ENCODE peak calls at places on chromosomes 5 and 9, in seven cellular contexts. F is sigmoid colon, A is prostate gland, K is breast epithelium, W is A549, P is IMR-90, M is Peyer's patch. O is an unnamed sample.

GRCh38 chr5:111512026-111512405 is 319 bp downstream of the STARD4 start:
- DNase-seq in W (peak), M (no peak), P (peak), K (no peak), A (peak), F (peak), O (no peak)

GRCh38 chr9:77806697-77807096 is 158.6 kb upstream of the GNA14 start:
- DNase-seq in K (no peak), F (no peak), A (no peak), M (no peak), P (no peak), W (no peak), O (no peak)

GRCh38 chr9:134939080-134939733 is 21.5 kb upstream of the FCN1 start:
- DNase-seq in A (no peak), F (no peak), P (no peak), W (no peak), M (no peak), K (no peak), O (no peak)

GRCh38 chr9:74645007-74645639 is 148.0 kb downstream of the RORB start:
- DNase-seq in A (no peak), M (no peak), W (no peak), P (no peak), K (no peak), F (no peak), O (no peak)

GRCh38 chr5:36692791-36693763 is 86.7 kb downstream of the SLC1A3 start:
- DNase-seq in P (peak), A (peak), F (peak), K (peak), W (peak), M (peak), O (peak)

GRCh38 chr9:110650991-110651411 is 17.6 kb upstream of the MUSK start:
- DNase-seq in W (no peak), F (no peak), K (no peak), P (peak), A (no peak), M (no peak), O (no peak)

GRCh38 chr5:142675211-142675599 is 10.7 kb downstream of the FGF1 start:
- DNase-seq in W (no peak), A (no peak), M (no peak), K (no peak), F (no peak), P (no peak), O (no peak)

GRCh38 chr5:134527961-134528424 is 2.5 kb downstream of the JADE2 start:
- DNase-seq in W (no peak), P (no peak), K (no peak), M (no peak), F (no peak), A (no peak), O (no peak)

GRCh38 chr9:114722363-114722695 is 40.3 kb upstream of the TEX48 start:
- DNase-seq in P (peak), F (no peak), K (no peak), A (no peak), M (no peak), W (no peak), O (no peak)

GRCh38 chr9:116405321-116405720 is 251.7 kb downstream of the PAPPA start:
- DNase-seq in P (no peak), K (no peak), A (no peak), W (no peak), F (no peak), M (no peak), O (no peak)

GRCh38 chr9:94622087-94622486 is 17.2 kb downstream of the FBP1 start:
- DNase-seq in K (no peak), F (no peak), W (no peak), A (no peak), P (no peak), M (no peak), O (no peak)

GRCh38 chr5:179858586-179859427 is at the start of gene MRNIP:
- DNase-seq in P (peak), W (peak), A (peak), M (peak), F (peak), K (peak), O (peak)

GRCh38 chr5:179858241-179858585 is 404 bp downstream of the MRNIP start:
- DNase-seq in F (no peak), P (peak), W (peak), K (no peak), A (peak), M (peak), O (peak)

GRCh38 chr5:179854356-179854755 is 4.3 kb downstream of the MRNIP start:
- DNase-seq in K (no peak), F (no peak), W (no peak), P (no peak), M (no peak), A (no peak), O (no peak)

GRCh38 chr5:179852993-179853547 is 5.5 kb downstream of the MRNIP start:
- DNase-seq in F (no peak), W (no peak), K (no peak), P (no peak), M (no peak), A (no peak), O (no peak)
- H3K4me3 ChIP-seq in F (no peak), W (no peak), K (no peak), P (no peak), M (no peak), A (no peak), O (no peak)

DNA sequence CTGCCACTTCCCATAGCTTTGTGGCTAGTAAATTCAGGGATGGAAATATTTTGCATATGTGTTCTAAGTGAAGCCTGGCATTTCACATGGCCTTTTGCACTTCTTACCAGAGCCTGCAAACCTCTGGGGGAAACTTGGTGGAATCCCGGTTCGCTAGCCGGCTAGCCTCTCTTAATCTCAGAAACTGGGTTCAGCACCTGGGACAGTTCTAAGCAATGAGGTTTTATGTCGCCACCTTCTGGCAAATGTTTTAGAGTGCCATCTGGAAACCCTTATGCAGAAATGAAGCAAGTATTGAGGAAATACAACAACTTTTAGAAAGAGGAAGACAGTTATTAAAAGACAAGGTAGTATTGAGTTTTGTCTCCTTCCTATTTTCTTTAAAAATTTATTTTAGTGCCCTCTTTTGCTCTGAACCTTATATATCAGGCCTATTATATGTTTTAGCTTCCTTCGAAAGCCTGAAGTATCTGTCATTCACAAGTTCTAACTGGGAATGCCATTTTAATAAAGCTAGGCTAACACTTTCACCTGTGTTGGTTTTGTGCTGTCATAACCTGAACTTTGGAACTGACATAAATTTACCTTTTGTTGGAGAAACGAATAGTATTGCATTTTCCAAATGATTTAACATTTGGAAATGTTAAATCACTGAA is 963 bp upstream of the HTR1A start:
- DNase-seq in W (peak), A (no peak), P (peak), K (no peak), M (no peak), F (no peak), O (peak)
- TF ChIP-seq CTCF in W (peak), A (no peak), P (peak), K (peak), M (no peak), F (no peak), O (peak)

GRCh38 chr9:21692390-21692789 is 110.0 kb upstream of the MTAP start:
- DNase-seq in F (no peak), P (no peak), W (no peak), M (no peak), K (no peak), A (no peak), O (no peak)
- TF ChIP-seq POLR2A in F (no peak), P (no peak), W (no peak), M (no peak), K (no peak), A (no peak), O (no peak)

GRCh38 chr9:137407590-137408300 is 15.2 kb downstream of the EXD3 start:
- DNase-seq in M (no peak), P (no peak), F (peak), K (no peak), W (no peak), A (no peak), O (peak)
- H3K4me3 ChIP-seq in M (no peak), P (no peak), F (peak), K (peak), W (peak), A (peak), O (peak)

GRCh38 chr5:6819521-6819920 is 106.3 kb downstream of the TENT4A start:
- DNase-seq in A (no peak), M (no peak), F (no peak), P (no peak), K (no peak), W (no peak), O (no peak)
- TF ChIP-seq CTCF in A (no peak), M (no peak), F (no peak), P (no peak), K (no peak), W (no peak), O (no peak)

GRCh38 chr5:96703985-96704384 is 41.8 kb downstream of the CAST start:
- DNase-seq in P (peak), A (no peak), K (no peak), W (no peak), M (no peak), F (no peak), O (no peak)

GRCh38 chr5:96703384-96703910 is 41.3 kb downstream of the CAST start:
- DNase-seq in P (no peak), A (peak), K (no peak), F (no peak), W (no peak), M (peak), O (no peak)

GRCh38 chr5:96706433-96707111 is 44.4 kb downstream of the CAST start:
- DNase-seq in W (no peak), P (no peak), F (no peak), K (no peak), A (no peak), M (no peak), O (no peak)

GRCh38 chr5:96699186-96699820 is 37.1 kb downstream of the CAST start:
- DNase-seq in F (no peak), K (no peak), W (no peak), A (no peak), P (peak), M (no peak), O (no peak)

GRCh38 chr5:96702503-96703383 is 40.6 kb downstream of the CAST start:
- DNase-seq in F (peak), P (peak), M (peak), A (peak), W (peak), K (peak), O (peak)
- TF ChIP-seq POLR2A in F (peak), P (peak), M (peak), A (peak), W (no peak), K (peak), O (peak)

DNA sequence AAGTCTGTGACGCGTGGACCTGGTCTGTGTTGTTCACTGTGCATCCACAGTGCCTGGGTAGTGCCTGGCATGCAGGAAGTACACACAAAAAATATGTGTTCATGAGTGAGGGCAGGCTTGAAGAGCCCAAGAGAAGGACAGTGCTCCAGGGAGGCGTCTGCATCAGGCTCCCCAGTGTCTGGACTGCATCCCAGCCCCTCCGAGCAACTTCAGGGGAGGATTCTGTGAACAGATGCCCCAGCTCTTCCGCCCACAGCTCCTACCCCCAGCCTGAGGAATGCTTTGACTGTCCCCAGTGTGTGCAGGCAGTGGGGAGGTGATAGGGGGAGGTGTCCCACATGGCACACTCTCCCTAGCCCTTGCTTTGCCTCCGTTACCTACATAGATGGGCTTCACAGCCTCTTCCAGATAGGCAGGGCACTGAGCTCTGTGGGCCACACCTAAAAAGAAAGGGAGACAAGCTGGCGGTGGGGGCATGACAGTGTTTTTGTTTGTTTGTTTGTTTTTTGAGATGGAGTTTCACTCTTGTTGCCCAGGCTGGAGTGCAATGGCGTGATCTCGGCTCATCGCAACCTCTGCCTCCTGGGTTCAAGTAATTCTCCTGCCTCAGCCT is 25.4 kb downstream of the IRF1 start:
- DNase-seq in A (no peak), W (no peak), K (no peak), P (no peak), M (peak), F (peak), O (no peak)
- H3K4me3 ChIP-seq in A (no peak), W (no peak), K (peak), P (no peak), M (no peak), F (no peak), O (no peak)

GRCh38 chr9:132224645-132225044 is 62.8 kb downstream of the NTNG2 start:
- DNase-seq in F (no peak), P (no peak), K (no peak), W (no peak), M (no peak), A (peak), O (no peak)

GRCh38 chr9:132232522-132232921 is 70.7 kb downstream of the NTNG2 start:
- DNase-seq in A (no peak), W (no peak), M (no peak), K (no peak), F (no peak), P (no peak), O (no peak)

GRCh38 chr9:132226571-132227430 is 64.9 kb downstream of the NTNG2 start:
- DNase-seq in M (no peak), P (no peak), K (no peak), F (no peak), W (no peak), A (no peak), O (no peak)

GRCh38 chr9:132231019-132231701 is 69.3 kb downstream of the NTNG2 start:
- DNase-seq in A (no peak), P (no peak), K (no peak), W (no peak), M (no peak), F (no peak), O (no peak)

GRCh38 chr9:132228062-132228461 is 66.2 kb downstream of the NTNG2 start:
- DNase-seq in W (no peak), A (no peak), K (no peak), P (no peak), M (no peak), F (no peak), O (no peak)
- TF ChIP-seq CTCF in W (no peak), A (no peak), K (no peak), P (no peak), M (no peak), F (no peak), O (no peak)

DNA sequence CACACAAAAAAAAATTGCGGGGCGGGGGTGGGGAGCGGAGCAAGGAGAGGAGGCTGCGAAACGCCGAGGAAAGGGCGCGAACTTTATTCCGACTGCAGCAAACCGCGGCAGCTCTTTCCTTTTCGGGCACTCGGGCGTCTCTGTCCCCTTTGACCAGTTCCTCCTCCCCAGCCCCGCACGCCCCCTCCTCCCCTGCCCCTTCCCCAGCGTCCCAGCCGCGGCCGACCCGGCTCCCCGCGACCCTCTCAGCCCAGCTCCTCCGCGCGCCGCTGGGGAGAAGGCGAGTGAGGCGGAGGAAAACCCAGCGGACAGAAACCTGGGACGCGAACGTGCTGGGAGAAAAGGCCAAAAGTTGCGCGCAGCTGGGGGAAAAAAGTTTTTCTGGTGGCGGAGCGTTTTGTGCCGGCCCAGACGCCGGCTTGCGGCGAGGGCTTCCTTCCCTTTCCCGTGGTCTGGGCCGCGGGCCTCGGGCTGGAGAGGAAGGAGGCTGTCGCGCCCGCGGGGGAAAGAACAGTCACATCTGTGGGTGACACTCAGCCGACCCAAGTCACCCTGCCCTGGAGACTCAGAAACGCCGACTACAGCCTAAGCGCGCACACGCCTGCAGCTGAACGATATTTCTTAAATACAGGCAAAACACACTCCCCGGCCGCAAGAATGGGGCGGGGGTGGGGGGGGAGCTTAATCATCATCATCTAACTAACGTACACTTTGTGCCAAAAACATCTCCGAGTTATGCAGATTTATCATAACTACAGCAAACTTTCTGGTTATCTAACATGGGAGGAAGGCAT is 1.1 kb upstream of the BNC2 start:
- DNase-seq in A (peak), K (no peak), F (peak), P (peak), M (peak), W (peak), O (peak)
- TF ChIP-seq POLR2A in A (no peak), K (no peak), F (no peak), P (peak), M (no peak), W (peak), O (no peak)

GRCh38 chr5:100749771-100750284 is 153.3 kb downstream of the ST8SIA4 start:
- DNase-seq in F (no peak), M (no peak), K (no peak), A (no peak), W (no peak), P (no peak), O (no peak)

DNA sequence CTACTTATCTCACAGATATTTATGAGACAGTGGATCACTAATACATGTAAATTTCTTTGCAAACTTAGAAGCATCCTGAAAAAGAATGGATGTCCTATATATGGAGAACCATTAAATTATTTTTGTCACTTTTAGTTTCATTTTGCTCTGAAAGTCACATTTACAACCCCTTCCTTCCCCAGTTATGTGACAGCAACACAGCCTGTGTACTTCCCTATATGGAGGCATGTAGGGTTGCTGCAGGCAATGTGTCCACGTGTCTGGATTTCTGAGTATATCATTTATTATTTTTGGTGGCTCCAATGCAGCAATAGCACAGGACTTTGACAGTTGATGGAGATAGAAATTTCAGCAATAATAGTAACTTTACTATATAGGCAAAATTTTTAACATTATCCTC is 156.4 kb downstream of the ST8SIA4 start:
- DNase-seq in P (no peak), F (no peak), W (no peak), K (no peak), A (no peak), M (no peak), O (no peak)
- H3K4me3 ChIP-seq in P (no peak), F (no peak), W (no peak), K (no peak), A (no peak), M (no peak), O (no peak)